ENCODE peak calls at places on chromosomes 2 and 18, in nine cellular contexts. J, K, I, P, S, W, F, M and G are unnamed samples.
A peak's percentile ranks its signal among the peaks of the same experiment; 100 is the strongest.

GRCh38 chr2:46091004-46091403 is 206.2 kb upstream of the EPAS1 start:
- DNase-seq in J (no peak), K (no peak), I (no peak), P (no peak), S (no peak), W (no peak), F (no peak), M (no peak), G (peak; percentile 68)

GRCh38 chr18:23856466-23857175 is 157.9 kb upstream of the TTC39C start:
- DNase-seq in J (no peak), K (no peak), I (no peak), P (no peak), S (no peak), W (no peak), F (no peak), M (no peak), G (peak; percentile 53)

GRCh38 chr2:237593036-237593435 is 2.5 kb upstream of the RAB17 start:
- DNase-seq in J (no peak), K (no peak), I (no peak), P (no peak), S (no peak), W (no peak), F (no peak), M (no peak), G (no peak)

GRCh38 chr2:24082787-24083566 is 1.7 kb downstream of the TP53I3 start:
- DNase-seq in J (no peak), K (no peak), I (no peak), P (no peak), S (no peak), W (no peak), F (no peak), M (no peak), G (peak; percentile 23)

GRCh38 chr2:126761981-126762878 is 106.3 kb downstream of the GYPC start:
- DNase-seq in J (no peak), K (no peak), I (no peak), P (no peak), S (peak; percentile 87), W (peak; percentile 7), F (no peak), M (peak; percentile 74), G (no peak)

GRCh38 chr2:180573951-180574350 is 406.5 kb upstream of the UBE2E3 start:
- DNase-seq in J (no peak), K (no peak), I (peak; percentile 31), P (no peak), S (no peak), W (no peak), F (no peak), M (no peak), G (no peak)

GRCh38 chr2:30371772-30372373 is 75.2 kb upstream of the LCLAT1 start:
- DNase-seq in J (no peak), K (no peak), I (no peak), P (no peak), S (no peak), W (no peak), F (no peak), M (no peak), G (no peak)

GRCh38 chr2:219243291-219243761 is 1.9 kb downstream of the GLB1L start:
- DNase-seq in J (no peak), K (no peak), I (no peak), P (no peak), S (no peak), W (peak; percentile 68), F (no peak), M (no peak), G (no peak)

GRCh38 chr18:10140928-10141327 is 227.1 kb downstream of the VAPA start:
- DNase-seq in J (no peak), K (no peak), I (peak; percentile 19), P (no peak), S (no peak), W (no peak), F (no peak), M (no peak), G (no peak)

GRCh38 chr2:144357623-144358400 is 162.1 kb downstream of the ZEB2 start:
- DNase-seq in J (no peak), K (no peak), I (peak; percentile 96), P (no peak), S (no peak), W (no peak), F (no peak), M (no peak), G (peak; percentile 58)

GRCh38 chr2:97688062-97688827 is 18.7 kb downstream of the C2orf92 start:
- DNase-seq in J (no peak), K (no peak), I (no peak), P (no peak), S (no peak), W (no peak), F (no peak), M (no peak), G (no peak)

GRCh38 chr2:98522854-98523253 is 78.2 kb downstream of the INPP4A start:
- DNase-seq in J (no peak), K (no peak), I (no peak), P (no peak), S (no peak), W (no peak), F (no peak), M (no peak), G (no peak)

GRCh38 chr18:12102136-12102842 is 8.6 kb downstream of the ANKRD62 start:
- DNase-seq in J (no peak), K (no peak), I (no peak), P (no peak), S (no peak), W (no peak), F (no peak), M (no peak), G (no peak)

GRCh38 chr2:208256192-208256782 is 1.4 kb upstream of the IDH1 start:
- DNase-seq in J (no peak), K (no peak), I (no peak), P (no peak), S (peak; percentile 49), W (no peak), F (no peak), M (no peak), G (no peak)

GRCh38 chr18:34121157-34121807 is 103.4 kb downstream of the NOL4 start:
- DNase-seq in J (no peak), K (no peak), I (peak; percentile 79), P (no peak), S (no peak), W (no peak), F (no peak), M (no peak), G (peak; percentile 61)

GRCh38 chr2:241019441-241020139 is 21.2 kb downstream of the SNED1 start:
- DNase-seq in J (no peak), K (no peak), I (no peak), P (no peak), S (no peak), W (peak; percentile 18), F (no peak), M (no peak), G (no peak)

GRCh38 chr18:23336072-23336471 is 117.0 kb upstream of the RIOK3 start:
- DNase-seq in J (no peak), K (no peak), I (no peak), P (no peak), S (no peak), W (no peak), F (no peak), M (no peak), G (no peak)

GRCh38 chr2:239881031-239881471 is 144.1 kb downstream of the NDUFA10 start:
- DNase-seq in J (no peak), K (no peak), I (no peak), P (no peak), S (no peak), W (peak; percentile 44), F (no peak), M (no peak), G (no peak)

GRCh38 chr2:118372876-118373597 is 284.8 kb downstream of the INSIG2 start:
- DNase-seq in J (no peak), K (no peak), I (no peak), P (no peak), S (no peak), W (no peak), F (no peak), M (no peak), G (no peak)

GRCh38 chr18:47736376-47737140 is 193.9 kb downstream of the SMAD2 start:
- DNase-seq in J (no peak), K (no peak), I (no peak), P (no peak), S (no peak), W (no peak), F (no peak), M (no peak), G (no peak)

GRCh38 chr2:199987586-199987985 is 32.2 kb downstream of the MAIP1 start:
- DNase-seq in J (no peak), K (no peak), I (no peak), P (no peak), S (peak; percentile 40), W (no peak), F (no peak), M (no peak), G (peak; percentile 79)

GRCh38 chr2:108944601-108945241 is 44.3 kb downstream of the EDAR start:
- DNase-seq in J (no peak), K (no peak), I (no peak), P (no peak), S (no peak), W (no peak), F (no peak), M (no peak), G (no peak)

GRCh38 chr18:46155652-46156051 is 51.5 kb downstream of the HAUS1 start:
- DNase-seq in J (no peak), K (no peak), I (peak; percentile 97), P (no peak), S (peak; percentile 32), W (no peak), F (peak; percentile 21), M (no peak), G (no peak)

GRCh38 chr18:37249171-37249886 is 316.3 kb downstream of the CELF4 start:
- DNase-seq in J (no peak), K (no peak), I (no peak), P (no peak), S (no peak), W (no peak), F (no peak), M (no peak), G (no peak)

GRCh38 chr2:238938460-238939055 is 90.7 kb downstream of the TWIST2 start:
- DNase-seq in J (no peak), K (no peak), I (no peak), P (no peak), S (no peak), W (peak; percentile 96), F (no peak), M (no peak), G (no peak)

GRCh38 chr2:121400206-121400605 is 115.2 kb upstream of the TFCP2L1 start:
- DNase-seq in J (no peak), K (no peak), I (no peak), P (no peak), S (no peak), W (no peak), F (no peak), M (no peak), G (no peak)

GRCh38 chr2:16678964-16679363 is 13.3 kb upstream of the CYRIA start:
- DNase-seq in J (no peak), K (no peak), I (no peak), P (no peak), S (no peak), W (no peak), F (no peak), M (no peak), G (no peak)

GRCh38 chr18:57909620-57910019 is 106.5 kb upstream of the ATP8B1 start:
- DNase-seq in J (no peak), K (no peak), I (no peak), P (no peak), S (no peak), W (no peak), F (no peak), M (no peak), G (no peak)